ENCODE peak calls at places on chromosomes 13 and 19, in seven cellular contexts. K, O, M, X, E, B and J are unnamed samples.

GRCh38 chr13:45242070-45242469 is 41.2 kb upstream of the KCTD4 start:
- DNase-seq in M (peak), B (no peak), O (peak), X (no peak), K (no peak), E (peak), J (no peak)

GRCh38 chr19:34325961-34326360 is 39.0 kb upstream of the GPI start:
- DNase-seq in M (no peak), B (no peak), K (no peak), X (no peak), E (no peak), O (no peak), J (no peak)

GRCh38 chr19:7476941-7477494 is 11.8 kb downstream of the PEX11G start:
- DNase-seq in M (no peak), B (no peak), O (no peak), X (no peak), K (no peak), E (no peak), J (no peak)

GRCh38 chr13:41827507-41828213 is 133.2 kb downstream of the VWA8 start:
- DNase-seq in O (no peak), K (no peak), B (no peak), M (peak), E (peak), X (no peak), J (peak)

GRCh38 chr19:4066682-4067395 is at the start of gene ZBTB7A:
- DNase-seq in M (peak), B (peak), O (peak), X (peak), E (peak), K (peak), J (peak)

GRCh38 chr19:7533281-7533819 is 2.2 kb upstream of the PNPLA6 start:
- DNase-seq in E (peak), M (peak), B (no peak), K (no peak), O (no peak), X (no peak), J (no peak)

GRCh38 chr19:55265173-55265572 is 6.4 kb upstream of the PPP6R1 start:
- DNase-seq in M (no peak), E (no peak), O (no peak), X (no peak), K (no peak), B (no peak), J (no peak)

GRCh38 chr19:51018745-51019543 is 565 bp downstream of the KLK10 start:
- DNase-seq in X (no peak), E (no peak), O (no peak), K (no peak), B (peak), M (no peak), J (no peak)

GRCh38 chr13:83286737-83287136 is 595.5 kb downstream of the SLITRK1 start:
- DNase-seq in O (no peak), X (no peak), K (no peak), B (no peak), M (peak), E (no peak), J (no peak)

GRCh38 chr19:54850930-54851329 is 687 bp downstream of the KIR3DL2 start:
- DNase-seq in B (no peak), X (no peak), M (no peak), K (no peak), O (no peak), E (no peak), J (no peak)

GRCh38 chr13:99981115-99982020 is at the start of gene ZIC2:
- DNase-seq in B (no peak), M (no peak), E (no peak), K (no peak), O (peak), X (no peak), J (peak)